ENCODE peak calls at places on chromosome 1, in six cellular contexts. One of them, this sample, is unnamed.

GRCh38 chr1:175015243-175015642 is 8.0 kb downstream of the MRPS14 start:
- DNase-seq in lower lobe of right lung: no peak
- DNase-seq in SK-N-MC: no peak
- DNase-seq in mesendoderm: no peak
- DNase-seq in progenitor cell of endocrine pancreas: no peak
- DNase-seq in skeletal muscle cell: no peak
- DNase-seq in this sample: no peak

GRCh38 chr1:198809247-198809646 is 170.4 kb downstream of the PTPRC start:
- DNase-seq in lower lobe of right lung: no peak
- DNase-seq in SK-N-MC: no peak
- DNase-seq in mesendoderm: no peak
- DNase-seq in progenitor cell of endocrine pancreas: no peak
- DNase-seq in skeletal muscle cell: peak
- DNase-seq in this sample: no peak

GRCh38 chr1:164772635-164773034 is 213.7 kb downstream of the PBX1 start:
- DNase-seq in lower lobe of right lung: peak
- DNase-seq in SK-N-MC: no peak
- DNase-seq in mesendoderm: peak
- DNase-seq in progenitor cell of endocrine pancreas: no peak
- DNase-seq in skeletal muscle cell: peak
- DNase-seq in this sample: no peak

GRCh38 chr1:55280731-55281130 is 65.6 kb upstream of the USP24 start:
- DNase-seq in lower lobe of right lung: no peak
- DNase-seq in SK-N-MC: no peak
- DNase-seq in mesendoderm: no peak
- DNase-seq in progenitor cell of endocrine pancreas: no peak
- DNase-seq in skeletal muscle cell: no peak
- DNase-seq in this sample: no peak

GRCh38 chr1:167815650-167816049 is 93.9 kb downstream of the MPZL1 start:
- DNase-seq in lower lobe of right lung: no peak
- DNase-seq in SK-N-MC: no peak
- DNase-seq in mesendoderm: no peak
- DNase-seq in progenitor cell of endocrine pancreas: no peak
- DNase-seq in skeletal muscle cell: no peak
- DNase-seq in this sample: no peak

GRCh38 chr1:161727343-161727924 is 6.1 kb downstream of the FCRLB start:
- DNase-seq in lower lobe of right lung: no peak
- DNase-seq in SK-N-MC: no peak
- DNase-seq in mesendoderm: no peak
- DNase-seq in progenitor cell of endocrine pancreas: no peak
- DNase-seq in skeletal muscle cell: peak
- DNase-seq in this sample: no peak

GRCh38 chr1:55057270-55057955 is 18.1 kb downstream of the PCSK9 start:
- DNase-seq in lower lobe of right lung: no peak
- DNase-seq in SK-N-MC: no peak
- DNase-seq in mesendoderm: no peak
- DNase-seq in progenitor cell of endocrine pancreas: no peak
- DNase-seq in skeletal muscle cell: no peak
- DNase-seq in this sample: no peak

GRCh38 chr1:66996018-66996682 is 57.8 kb downstream of the SLC35D1 start:
- DNase-seq in lower lobe of right lung: no peak
- DNase-seq in SK-N-MC: peak
- DNase-seq in mesendoderm: peak
- DNase-seq in progenitor cell of endocrine pancreas: peak
- DNase-seq in skeletal muscle cell: peak
- DNase-seq in this sample: no peak

GRCh38 chr1:5551274-5551966 is 440.8 kb downstream of the NPHP4 start:
- DNase-seq in lower lobe of right lung: no peak
- DNase-seq in SK-N-MC: no peak
- DNase-seq in mesendoderm: no peak
- DNase-seq in progenitor cell of endocrine pancreas: no peak
- DNase-seq in skeletal muscle cell: no peak
- DNase-seq in this sample: no peak

GRCh38 chr1:156089704-156090103 is 7.4 kb upstream of the MEX3A start:
- DNase-seq in lower lobe of right lung: no peak
- DNase-seq in SK-N-MC: no peak
- DNase-seq in mesendoderm: no peak
- DNase-seq in progenitor cell of endocrine pancreas: no peak
- DNase-seq in skeletal muscle cell: no peak
- DNase-seq in this sample: no peak

GRCh38 chr1:62142550-62142949 is 52.1 kb upstream of the L1TD1 start:
- DNase-seq in lower lobe of right lung: no peak
- DNase-seq in SK-N-MC: no peak
- DNase-seq in mesendoderm: peak
- DNase-seq in progenitor cell of endocrine pancreas: no peak
- DNase-seq in skeletal muscle cell: no peak
- DNase-seq in this sample: no peak

GRCh38 chr1:42669936-42670335 is 11.7 kb downstream of the PPIH start:
- DNase-seq in lower lobe of right lung: peak
- DNase-seq in SK-N-MC: no peak
- DNase-seq in mesendoderm: no peak
- DNase-seq in progenitor cell of endocrine pancreas: no peak
- DNase-seq in skeletal muscle cell: no peak
- DNase-seq in this sample: no peak

GRCh38 chr1:75614455-75615379 is 3.8 kb upstream of the SLC44A5 start:
- DNase-seq in lower lobe of right lung: peak
- DNase-seq in SK-N-MC: no peak
- DNase-seq in mesendoderm: peak
- DNase-seq in progenitor cell of endocrine pancreas: peak
- DNase-seq in skeletal muscle cell: no peak
- DNase-seq in this sample: peak

GRCh38 chr1:72649974-72650373 is 367.6 kb upstream of the NEGR1 start:
- DNase-seq in lower lobe of right lung: no peak
- DNase-seq in SK-N-MC: no peak
- DNase-seq in mesendoderm: no peak
- DNase-seq in progenitor cell of endocrine pancreas: no peak
- DNase-seq in skeletal muscle cell: peak
- DNase-seq in this sample: no peak

GRCh38 chr1:93328809-93329477 is 16.8 kb upstream of the DR1 start:
- DNase-seq in lower lobe of right lung: no peak
- DNase-seq in SK-N-MC: no peak
- DNase-seq in mesendoderm: no peak
- DNase-seq in progenitor cell of endocrine pancreas: no peak
- DNase-seq in skeletal muscle cell: no peak
- DNase-seq in this sample: no peak

GRCh38 chr1:75132421-75133381 is 1.5 kb upstream of the LHX8 start:
- DNase-seq in lower lobe of right lung: no peak
- DNase-seq in SK-N-MC: no peak
- DNase-seq in mesendoderm: peak
- DNase-seq in progenitor cell of endocrine pancreas: no peak
- DNase-seq in skeletal muscle cell: no peak
- DNase-seq in this sample: no peak

GRCh38 chr1:85836736-85837135 is 128.5 kb upstream of the ZNHIT6 start:
- DNase-seq in lower lobe of right lung: no peak
- DNase-seq in SK-N-MC: no peak
- DNase-seq in mesendoderm: no peak
- DNase-seq in progenitor cell of endocrine pancreas: no peak
- DNase-seq in skeletal muscle cell: no peak
- DNase-seq in this sample: no peak

GRCh38 chr1:199182151-199182843 is 543.5 kb downstream of the PTPRC start:
- DNase-seq in lower lobe of right lung: no peak
- DNase-seq in SK-N-MC: no peak
- DNase-seq in mesendoderm: no peak
- DNase-seq in progenitor cell of endocrine pancreas: no peak
- DNase-seq in skeletal muscle cell: no peak
- DNase-seq in this sample: no peak

GRCh38 chr1:234230414-234230862 is 142.8 kb upstream of the COA6 start:
- DNase-seq in lower lobe of right lung: no peak
- DNase-seq in SK-N-MC: peak
- DNase-seq in mesendoderm: peak
- DNase-seq in progenitor cell of endocrine pancreas: no peak
- DNase-seq in skeletal muscle cell: no peak
- DNase-seq in this sample: no peak